ENCODE peak calls at places on chromosomes 5 and 9, in eight cellular contexts. O, C, U, W, N, L, V and F are unnamed samples.

GRCh38 chr5:125987677-125988255 is 435.4 kb upstream of the GRAMD2B start:
- DNase-seq in O (no peak), C (no peak), U (no peak), W (no peak), N (peak; percentile 8), L (no peak), V (no peak), F (no peak)

GRCh38 chr9:89626741-89627265 is 22.0 kb downstream of the GADD45G start:
- DNase-seq in O (no peak), C (no peak), U (no peak), W (no peak), N (no peak), L (no peak), V (no peak), F (no peak)

GRCh38 chr9:94643746-94644145 is 4.4 kb upstream of the FBP1 start:
- DNase-seq in O (no peak), C (no peak), U (no peak), W (no peak), N (no peak), L (no peak), V (no peak), F (no peak)

GRCh38 chr5:110159202-110159601 is 469.5 kb downstream of the MAN2A1 start:
- DNase-seq in O (peak; percentile 31), C (no peak), U (no peak), W (peak; percentile 80), N (peak; percentile 68), L (no peak), V (no peak), F (peak; percentile 81)

GRCh38 chr9:6109986-6110385 is 94.6 kb upstream of the RANBP6 start:
- DNase-seq in O (no peak), C (no peak), U (no peak), W (no peak), N (no peak), L (no peak), V (no peak), F (peak; percentile 41)

GRCh38 chr9:70802206-70802605 is 319.2 kb downstream of the TRPM3 start:
- DNase-seq in O (peak; percentile 84), C (no peak), U (no peak), W (peak; percentile 24), N (peak; percentile 66), L (no peak), V (no peak), F (peak; percentile 80)

GRCh38 chr9:20512106-20512505 is 110.2 kb downstream of the MLLT3 start:
- DNase-seq in O (peak; percentile 79), C (no peak), U (peak; percentile 63), W (peak; percentile 83), N (peak; percentile 47), L (no peak), V (no peak), F (peak; percentile 72)

GRCh38 chr5:125244531-125244930 is 498.1 kb upstream of the ZNF608 start:
- DNase-seq in O (no peak), C (no peak), U (no peak), W (no peak), N (no peak), L (no peak), V (no peak), F (no peak)

GRCh38 chr5:132227485-132228240 is at the start of gene P4HA2:
- DNase-seq in O (peak; percentile 70), C (peak; percentile 86), U (peak; percentile 68), W (peak; percentile 94), N (peak; percentile 63), L (no peak), V (peak; percentile 71), F (peak; percentile 89)

GRCh38 chr5:32116574-32117313 is 57.4 kb downstream of the GOLPH3 start:
- DNase-seq in O (peak; percentile 15), C (no peak), U (no peak), W (peak; percentile 58), N (no peak), L (no peak), V (no peak), F (peak; percentile 31)

GRCh38 chr5:173327084-173327947 is 898 bp downstream of the STC2 start:
- DNase-seq in O (peak; percentile 68), C (peak; percentile 76), U (peak; percentile 37), W (peak; percentile 82), N (peak; percentile 77), L (no peak), V (peak; percentile 42), F (peak; percentile 72)

GRCh38 chr5:139296862-139297326 is 3.4 kb downstream of the MATR3 start:
- DNase-seq in O (no peak), C (peak; percentile 28), U (no peak), W (no peak), N (no peak), L (no peak), V (no peak), F (no peak)

GRCh38 chr5:139295692-139296091 is 2.2 kb downstream of the MATR3 start:
- DNase-seq in O (peak; percentile 18), C (peak; percentile 53), U (no peak), W (peak; percentile 32), N (no peak), L (no peak), V (no peak), F (peak; percentile 44)

GRCh38 chr5:139297439-139298133 is 4.0 kb downstream of the MATR3 start:
- DNase-seq in O (no peak), C (no peak), U (no peak), W (no peak), N (no peak), L (no peak), V (no peak), F (no peak)

GRCh38 chr5:139294372-139295165 is 1.0 kb downstream of the MATR3 start:
- DNase-seq in O (peak; percentile 77), C (peak; percentile 90), U (peak; percentile 91), W (peak; percentile 93), N (peak; percentile 81), L (peak; percentile 64), V (peak; percentile 86), F (peak; percentile 95)

GRCh38 chr5:139296198-139296597 is 2.7 kb downstream of the MATR3 start:
- DNase-seq in O (no peak), C (no peak), U (no peak), W (no peak), N (no peak), L (no peak), V (no peak), F (no peak)
- H3K4me3 ChIP-seq in O (peak overlapping the region; percentile 13), C (peak overlapping the region; percentile 79), U (peak overlapping the region; percentile 66), W (peak overlapping the region; percentile 92), N (peak overlapping the region; percentile 90), L (no peak overlapping the region), V (peak overlapping the region; percentile 65), F (peak overlapping the region; percentile 91)

GRCh38 chr5:52786937-52787599 is 648 bp upstream of the ITGA1 start:
- DNase-seq in O (peak; percentile 35), C (no peak), U (peak; percentile 37), W (peak; percentile 57), N (no peak), L (peak; percentile 50), V (peak; percentile 38), F (peak; percentile 52)

GRCh38 chr5:52787600-52788504 is at the start of the genes ITGA1 and PELO:
- DNase-seq in O (peak; percentile 80), C (peak; percentile 82), U (peak; percentile 72), W (peak; percentile 89), N (peak; percentile 91), L (peak; percentile 53), V (peak; percentile 56), F (peak; percentile 95)

GRCh38 chr5:52789378-52789777 is 1.7 kb downstream of the ITGA1 start:
- DNase-seq in O (no peak), C (no peak), U (no peak), W (no peak), N (no peak), L (no peak), V (no peak), F (no peak)

GRCh38 chr5:52789867-52790266 is 2.2 kb downstream of the ITGA1 start:
- DNase-seq in O (no peak), C (no peak), U (no peak), W (no peak), N (no peak), L (no peak), V (no peak), F (peak; percentile 60)

DNA sequence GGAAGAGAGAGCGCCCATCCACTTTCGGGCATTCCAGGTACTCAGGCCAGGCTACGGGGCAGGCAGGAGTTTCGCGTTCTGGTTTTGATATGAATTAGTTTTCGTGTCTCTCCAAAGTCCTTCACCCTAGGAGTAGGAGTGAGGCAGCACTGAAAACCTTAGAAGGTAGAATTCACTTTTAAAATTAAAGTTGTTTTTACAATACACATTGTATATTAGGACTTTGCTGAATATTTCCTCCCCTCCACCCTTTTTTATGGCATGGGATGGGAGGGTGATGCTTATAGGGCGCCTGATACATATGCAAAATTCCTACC is 747 bp downstream of the ITGA1 start:
- DNase-seq in O (no peak), C (no peak), U (no peak), W (no peak), N (no peak), L (no peak), V (no peak), F (no peak)
- H3K4me3 ChIP-seq in O (peak overlapping the region; percentile 78), C (peak overlapping the region; percentile 57), U (peak overlapping the region; percentile 53), W (peak overlapping the region; percentile 85), N (peak overlapping the region; percentile 63), L (no peak overlapping the region), V (peak overlapping the region; percentile 68), F (peak overlapping the region; percentile 91)

GRCh38 chr5:107504424-107504823 is 166.3 kb downstream of the EFNA5 start:
- DNase-seq in O (no peak), C (no peak), U (no peak), W (no peak), N (no peak), L (no peak), V (no peak), F (no peak)

GRCh38 chr5:107500840-107501239 is 169.9 kb downstream of the EFNA5 start:
- DNase-seq in O (no peak), C (no peak), U (no peak), W (no peak), N (no peak), L (no peak), V (no peak), F (no peak)

GRCh38 chr5:107505763-107506534 is 164.8 kb downstream of the EFNA5 start:
- DNase-seq in O (no peak), C (peak; percentile 22), U (peak; percentile 33), W (no peak), N (no peak), L (no peak), V (no peak), F (no peak)

GRCh38 chr5:107501965-107502691 is 168.6 kb downstream of the EFNA5 start:
- DNase-seq in O (no peak), C (no peak), U (no peak), W (no peak), N (peak; percentile 64), L (no peak), V (no peak), F (no peak)

DNA sequence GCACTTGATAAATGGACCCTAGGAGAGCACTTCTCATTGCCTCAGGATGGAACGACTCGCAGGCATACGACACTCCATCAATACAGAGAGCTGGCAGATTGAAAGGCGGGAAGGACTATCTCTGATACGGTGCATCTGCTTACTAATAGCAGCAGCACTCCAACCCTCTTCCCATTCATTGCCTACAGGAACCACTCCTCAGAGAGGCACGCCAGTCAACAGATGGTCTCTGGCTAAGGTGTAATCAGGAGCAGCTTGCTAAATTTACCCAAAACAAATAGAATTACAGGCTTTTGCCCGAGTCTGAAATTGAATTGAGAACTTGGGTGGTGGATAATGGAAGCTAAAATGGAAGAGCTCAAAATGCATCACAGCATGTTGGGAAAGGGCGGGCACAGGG is 168.0 kb downstream of the EFNA5 start:
- DNase-seq in O (no peak), C (no peak), U (no peak), W (no peak), N (no peak), L (no peak), V (no peak), F (no peak)
- H3K4me3 ChIP-seq in O (no peak overlapping the region), C (no peak overlapping the region), U (no peak overlapping the region), W (no peak overlapping the region), N (no peak overlapping the region), L (no peak overlapping the region), V (no peak overlapping the region), F (no peak overlapping the region)

GRCh38 chr9:3477236-3477834 is 48.5 kb downstream of the RFX3 start:
- DNase-seq in O (no peak), C (no peak), U (no peak), W (no peak), N (no peak), L (peak; percentile 42), V (peak; percentile 70), F (no peak)
- H3K4me3 ChIP-seq in O (no peak overlapping the region), C (no peak overlapping the region), U (no peak overlapping the region), W (no peak overlapping the region), N (no peak overlapping the region), L (peak overlapping the region; percentile 66), V (peak overlapping the region; percentile 52), F (no peak overlapping the region)